ENCODE peak calls at places on chromosomes 7 and 10, in six cellular contexts. M is hepatocyte, E is fibroblast of pulmonary artery, B is fibroblast of lung, Q is BJ, W is AG09309. O is an unnamed sample.

GRCh38 chr7:149245244-149245643 is 5.8 kb downstream of the ZNF212 start:
- DNase-seq in M (no peak), E (no peak), B (no peak), Q (no peak), W (no peak), O (no peak)

GRCh38 chr10:13270877-13271551 is 28.9 kb downstream of the PHYH start:
- DNase-seq in M (peak), E (peak), B (peak), Q (no peak), W (peak), O (no peak)

GRCh38 chr7:40880581-40880980 is 745.8 kb downstream of the SUGCT start:
- DNase-seq in M (no peak), E (peak), B (peak), Q (no peak), W (peak), O (no peak)

GRCh38 chr10:98445200-98445812 is 1.4 kb downstream of the HPS1 start:
- DNase-seq in M (no peak), E (no peak), B (no peak), Q (no peak), W (no peak), O (no peak)

GRCh38 chr7:43873300-43873699 is 4.0 kb upstream of the MRPS24 start:
- DNase-seq in M (peak), E (peak), B (peak), Q (peak), W (peak), O (peak)

GRCh38 chr10:7184660-7185366 is 226.0 kb downstream of the SFMBT2 start:
- DNase-seq in M (no peak), E (no peak), B (no peak), Q (no peak), W (no peak), O (no peak)

GRCh38 chr7:29285451-29285807 is 90.9 kb downstream of the CHN2 start:
- DNase-seq in M (no peak), E (peak), B (peak), Q (peak), W (peak), O (peak)

GRCh38 chr10:4068255-4069028 is 283.4 kb upstream of the KLF6 start:
- DNase-seq in M (no peak), E (no peak), B (no peak), Q (peak), W (no peak), O (no peak)

GRCh38 chr10:59268460-59268859 is 92.0 kb downstream of the PHYHIPL start:
- DNase-seq in M (no peak), E (no peak), B (no peak), Q (no peak), W (no peak), O (no peak)

GRCh38 chr7:51058764-51059163 is 257.8 kb downstream of the COBL start:
- DNase-seq in M (no peak), E (no peak), B (no peak), Q (no peak), W (no peak), O (no peak)

GRCh38 chr10:12348341-12348869 is 942 bp upstream of the CAMK1D start:
- DNase-seq in M (no peak), E (no peak), B (no peak), Q (no peak), W (no peak), O (no peak)

GRCh38 chr10:76150139-76150885 is 718.9 kb downstream of the LRMDA start:
- DNase-seq in M (peak), E (peak), B (peak), Q (no peak), W (no peak), O (no peak)

GRCh38 chr7:134186022-134186421 is 58.9 kb downstream of the LRGUK start:
- DNase-seq in M (no peak), E (no peak), B (peak), Q (peak), W (no peak), O (no peak)

GRCh38 chr7:17466201-17466600 is 167.7 kb downstream of the AHR start:
- DNase-seq in M (no peak), E (no peak), B (peak), Q (no peak), W (no peak), O (no peak)
- H3K4me3 ChIP-seq in M (no peak), E (no peak), B (no peak), Q (no peak), W (no peak), O (no peak)

DNA sequence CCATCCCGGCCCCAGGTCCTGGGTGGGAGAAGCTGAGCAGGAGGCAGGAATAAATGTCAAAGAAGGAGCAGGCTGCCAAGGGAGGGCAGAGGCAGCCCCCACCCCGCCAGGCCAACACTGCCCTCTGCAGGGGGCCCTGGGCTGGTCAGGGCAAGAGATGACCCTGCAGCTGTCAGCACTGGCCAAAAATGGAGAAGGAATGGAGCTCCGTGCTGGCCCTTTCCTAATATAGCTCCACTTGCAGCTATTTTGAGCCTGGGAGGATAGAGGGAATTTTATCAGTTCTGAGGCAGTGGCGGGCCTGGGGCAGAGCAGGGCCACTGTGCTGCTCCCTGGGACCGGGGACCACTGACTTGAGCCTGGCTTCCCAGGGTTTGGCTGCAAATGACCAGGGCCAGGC is 16.0 kb downstream of the LDB3 start:
- DNase-seq in M (peak), E (peak), B (peak), Q (peak), W (no peak), O (no peak)
- TF ChIP-seq CTCF in M (peak), E (peak), B (peak), Q (peak), W (peak), O (peak)

GRCh38 chr10:45106257-45106856 is 105.6 kb downstream of the ZNF22 start:
- DNase-seq in M (no peak), E (no peak), B (no peak), Q (no peak), W (no peak), O (no peak)

DNA sequence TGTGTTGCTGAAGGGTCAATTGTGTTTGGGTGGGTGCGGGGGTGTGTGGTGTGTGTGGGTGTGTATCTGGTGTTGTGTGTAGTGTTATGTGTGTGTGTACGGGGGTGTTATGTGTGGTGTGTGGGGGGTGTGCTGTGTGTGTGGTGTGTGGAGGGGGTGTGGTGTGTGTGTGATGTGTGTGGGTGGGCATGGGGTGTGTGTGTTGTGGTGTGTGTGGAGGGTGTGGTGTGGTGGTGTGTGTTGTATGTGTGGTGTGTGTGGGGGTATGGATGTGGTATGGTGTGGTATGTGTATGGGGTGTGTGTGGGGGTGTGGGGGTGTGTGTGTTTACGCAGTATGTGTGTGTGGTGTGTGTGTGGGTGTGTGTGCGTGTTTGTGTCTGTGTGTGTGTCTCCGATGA is 110.8 kb downstream of the ZNF22 start:
- DNase-seq in M (no peak), E (no peak), B (no peak), Q (no peak), W (no peak), O (no peak)
- H3K4me3 ChIP-seq in M (no peak), E (no peak), B (no peak), Q (no peak), W (no peak), O (no peak)

GRCh38 chr10:22500567-22501369 is 155.5 kb downstream of the SPAG6 start:
- DNase-seq in M (peak), E (no peak), B (no peak), Q (no peak), W (no peak), O (no peak)

GRCh38 chr10:22503315-22504090 is 158.2 kb downstream of the SPAG6 start:
- DNase-seq in M (no peak), E (no peak), B (peak), Q (no peak), W (no peak), O (no peak)

GRCh38 chr10:22504766-22505165 is 159.5 kb downstream of the SPAG6 start:
- DNase-seq in M (no peak), E (no peak), B (no peak), Q (no peak), W (no peak), O (no peak)

GRCh38 chr10:22501863-22502262 is 156.6 kb downstream of the SPAG6 start:
- DNase-seq in M (no peak), E (no peak), B (no peak), Q (no peak), W (no peak), O (no peak)

DNA sequence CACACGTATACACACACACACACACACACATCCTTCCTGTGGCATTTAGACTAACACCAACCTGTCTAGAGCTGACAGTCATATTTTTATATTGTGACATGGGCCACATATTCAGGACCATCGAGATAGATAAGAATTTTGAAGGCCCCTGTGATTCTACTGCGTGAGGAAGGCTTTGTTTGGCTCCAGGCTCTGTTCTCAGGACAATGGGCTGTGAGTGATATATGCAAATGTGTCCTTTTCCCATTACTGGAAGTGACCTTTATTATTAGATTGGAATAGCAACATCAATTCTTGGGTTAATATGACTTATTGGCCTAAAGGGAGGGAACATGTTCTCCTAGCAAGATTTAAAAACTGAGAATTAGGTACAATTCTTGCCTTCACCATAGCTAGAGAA is 156.1 kb downstream of the SPAG6 start:
- DNase-seq in M (no peak), E (no peak), B (no peak), Q (no peak), W (no peak), O (no peak)
- TF ChIP-seq CTCF in M (no peak), E (no peak), B (no peak), Q (no peak), W (no peak), O (no peak)

DNA sequence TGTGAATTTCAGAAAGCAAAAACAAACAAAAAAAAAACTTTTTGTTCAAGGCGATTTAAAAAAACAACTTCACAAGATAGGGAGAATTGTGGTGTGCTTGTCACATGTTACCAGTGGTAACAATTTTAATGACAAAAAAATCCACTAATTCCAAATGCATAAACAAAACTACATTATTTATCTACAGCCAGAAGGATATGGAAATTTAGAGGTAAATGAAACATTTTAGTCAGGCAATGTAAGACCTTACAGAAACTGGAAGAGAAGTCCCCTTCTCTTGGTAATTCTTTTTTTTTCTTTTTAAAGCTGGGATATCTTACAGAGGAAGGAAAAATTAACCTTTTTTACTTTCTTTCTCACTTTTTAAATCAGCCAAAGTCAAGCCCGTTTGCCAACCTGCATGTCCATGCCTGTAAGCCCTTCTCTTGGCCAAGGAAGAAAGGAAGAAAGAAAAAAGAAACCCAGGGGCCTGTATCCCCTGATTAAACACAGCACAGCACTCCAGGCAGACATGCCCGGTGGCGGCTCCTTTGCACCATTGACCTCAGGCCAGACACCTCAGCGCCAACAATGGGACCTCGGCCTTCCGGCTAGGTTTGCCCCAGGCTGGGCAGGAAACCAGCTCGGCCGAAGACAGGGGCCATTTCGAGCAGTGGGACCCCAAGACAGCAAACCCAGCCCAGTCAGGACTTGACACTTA is 3.0 kb downstream of the HOXA10 start:
- DNase-seq in M (no peak), E (no peak), B (no peak), Q (no peak), W (no peak), O (no peak)
- H3K4me3 ChIP-seq in M (peak), E (no peak), B (no peak), Q (peak), W (peak), O (peak)